ENCODE peak calls at places on chromosomes 3 and 15, in four cellular contexts. E, K, M and P are unnamed samples.

GRCh38 chr3:98561727-98562521 is 30.1 kb downstream of the GPR15 start:
- DNase-seq in M (no peak), K (no peak), E (no peak), P (no peak)

GRCh38 chr3:149197669-149198068 is 24.0 kb downstream of the CP start:
- DNase-seq in K (no peak), E (no peak), M (no peak), P (no peak)

GRCh38 chr3:124878561-124879394 is 8.4 kb downstream of the ITGB5 start:
- DNase-seq in E (no peak), K (peak), M (no peak), P (peak)

GRCh38 chr15:72873379-72874233 is 90.0 kb upstream of the ADPGK start:
- DNase-seq in E (no peak), K (no peak), M (no peak), P (no peak)

GRCh38 chr3:120678331-120678845 is 3.7 kb downstream of the HGD start:
- DNase-seq in K (peak), E (peak), M (peak), P (peak)

GRCh38 chr3:189563841-189564563 is 67.2 kb upstream of the TP63 start:
- DNase-seq in E (no peak), M (no peak), K (peak), P (no peak)

GRCh38 chr15:39585871-39586301 is 5.0 kb downstream of the THBS1 start:
- DNase-seq in E (no peak), M (no peak), K (no peak), P (no peak)

GRCh38 chr3:5078151-5078550 is 43.9 kb upstream of the ARL8B start:
- DNase-seq in E (no peak), M (no peak), K (no peak), P (no peak)

GRCh38 chr15:23038741-23039150 is 623 bp downstream of the TUBGCP5 start:
- DNase-seq in E (no peak), K (peak), M (no peak), P (peak)

GRCh38 chr15:65613365-65613764 is 2.4 kb upstream of the INTS14 start:
- DNase-seq in K (no peak), M (no peak), E (no peak), P (no peak)

GRCh38 chr3:50111757-50112156 is 23.0 kb downstream of the RBM5 start:
- DNase-seq in M (no peak), K (no peak), E (no peak), P (no peak)

GRCh38 chr15:96230557-96231181 is 99.8 kb upstream of the NR2F2 start:
- DNase-seq in K (no peak), M (no peak), E (no peak), P (no peak)

GRCh38 chr3:14280326-14280725 is 101.7 kb downstream of the LSM3 start:
- DNase-seq in K (no peak), E (no peak), M (no peak), P (no peak)

GRCh38 chr3:51955893-51956770 is 951 bp downstream of the GPR62 start:
- DNase-seq in M (peak), K (no peak), E (peak), P (no peak)

GRCh38 chr3:43448098-43448497 is 161.8 kb downstream of the SNRK start:
- DNase-seq in M (no peak), E (no peak), K (no peak), P (no peak)

GRCh38 chr15:76345880-76346665 is 9.5 kb downstream of the ISL2 start:
- DNase-seq in M (no peak), K (peak), E (no peak), P (peak)

GRCh38 chr3:125589743-125590142 is 5.6 kb downstream of the OSBPL11 start:
- DNase-seq in K (no peak), M (no peak), E (no peak), P (no peak)

GRCh38 chr15:58070801-58071418 is 5.4 kb upstream of the ALDH1A2 start:
- DNase-seq in E (peak), K (peak), M (peak), P (peak)

GRCh38 chr15:75843618-75844610 is 667 bp downstream of the UBE2Q2 start:
- DNase-seq in E (peak), M (peak), K (peak), P (peak)

GRCh38 chr3:158107508-158108095 is 1.4 kb upstream of the SHOX2 start:
- DNase-seq in E (no peak), K (no peak), M (no peak), P (no peak)

GRCh38 chr3:45035441-45036301 is 9.6 kb downstream of the CLEC3B start:
- DNase-seq in E (peak), M (no peak), K (no peak), P (no peak)

GRCh38 chr3:8668216-8668615 is 23.6 kb upstream of the SSUH2 start:
- DNase-seq in M (no peak), E (no peak), K (no peak), P (no peak)

GRCh38 chr3:33791477-33792166 is 6.8 kb upstream of the PDCD6IP start:
- DNase-seq in M (no peak), K (no peak), E (no peak), P (peak)

GRCh38 chr3:99881121-99881524 is 63.5 kb downstream of the CMSS1 start:
- DNase-seq in E (no peak), K (no peak), M (no peak), P (no peak)

GRCh38 chr15:71296032-71296686 is 180.9 kb downstream of the THSD4 start:
- DNase-seq in M (no peak), K (peak), E (no peak), P (no peak)

GRCh38 chr3:138019288-138020069 is 9.5 kb downstream of the CLDN18 start:
- DNase-seq in M (no peak), K (no peak), E (no peak), P (no peak)

GRCh38 chr15:63212050-63212973 is 22.9 kb downstream of the RAB8B start:
- DNase-seq in M (no peak), K (no peak), E (no peak), P (peak)

GRCh38 chr3:157624801-157625200 is 121.6 kb upstream of the VEPH1 start:
- DNase-seq in M (no peak), K (no peak), E (no peak), P (no peak)